ENCODE peak calls at places on chromosomes 3 and 15, in ten cellular contexts. L is A172; F is NCI-H1092; R is fibroblast of the conjunctiva; Q is T-helper 17 cell; G is stimulated activated CD8-positive, alpha-beta memory T cell treated with anti-CD3 and anti-CD28 coated beads, Interleukin-7, amount 100 ng/mL, for 1 hour; T is GM10248; A is type B pancreatic cell; S is foreskin fibroblast; W is ovary. H is an unnamed sample.

GRCh38 chr3:196711838-196712513 is at the start of the genes CEP19 and PIGX:
- DNase-seq in L (peak), S (peak), F (peak), W (peak), Q (peak), A (peak), T (peak), R (peak), G (peak), H (peak)

GRCh38 chr3:45679805-45680204 is 9.4 kb upstream of the SACM1L start:
- DNase-seq in T (no peak), A (no peak), W (no peak), F (no peak), Q (no peak), R (no peak), G (no peak), L (no peak), S (no peak), H (no peak)

GRCh38 chr3:160259589-160259988 is 34.4 kb downstream of the C3orf80 start:
- DNase-seq in L (no peak), R (peak), F (no peak), T (no peak), Q (no peak), G (no peak), A (no peak), S (no peak), W (no peak), H (no peak)

GRCh38 chr15:38401101-38401500 is 52.8 kb upstream of the FAM98B start:
- DNase-seq in R (no peak), T (no peak), Q (no peak), W (no peak), S (no peak), F (no peak), A (no peak), L (no peak), G (no peak), H (no peak)

GRCh38 chr15:90336705-90337141 is 15.4 kb upstream of the ZNF774 start:
- DNase-seq in G (no peak), F (no peak), A (no peak), L (no peak), Q (no peak), T (no peak), W (no peak), S (peak), R (no peak), H (no peak)

GRCh38 chr3:176663819-176664218 is 533.5 kb downstream of the TBL1XR1 start:
- DNase-seq in Q (no peak), R (peak), L (peak), W (no peak), G (no peak), T (no peak), S (peak), A (no peak), F (peak), H (no peak)

GRCh38 chr3:21273256-21273999 is 477.6 kb downstream of the ZNF385D start:
- DNase-seq in F (no peak), A (no peak), S (peak), R (no peak), Q (no peak), T (no peak), L (peak), W (no peak), G (no peak), H (no peak)

GRCh38 chr15:62528505-62528904 is 363.4 kb upstream of the C2CD4B start:
- DNase-seq in A (no peak), G (no peak), W (no peak), S (no peak), T (no peak), F (no peak), L (no peak), Q (no peak), R (no peak), H (no peak)

GRCh38 chr3:104190681-104191080 is 1176.0 kb upstream of the ALCAM start:
- DNase-seq in R (no peak), G (no peak), T (no peak), L (peak), S (no peak), F (no peak), W (no peak), Q (no peak), A (no peak), H (no peak)

GRCh38 chr3:34024447-34025240 is 226.2 kb downstream of the PDCD6IP start:
- DNase-seq in F (no peak), Q (no peak), L (no peak), A (no peak), G (no peak), T (no peak), W (no peak), R (no peak), S (no peak), H (no peak)

GRCh38 chr15:45110256-45110820 is 3.6 kb downstream of the DUOX2 start:
- DNase-seq in A (no peak), R (no peak), W (no peak), G (no peak), T (no peak), L (no peak), S (no peak), Q (no peak), F (no peak), H (no peak)

GRCh38 chr3:399647-400046 is 203.1 kb downstream of the CHL1 start:
- DNase-seq in R (no peak), F (no peak), L (no peak), Q (no peak), S (no peak), G (no peak), A (no peak), W (no peak), T (no peak), H (no peak)

GRCh38 chr15:39188930-39189329 is 391.9 kb upstream of the THBS1 start:
- DNase-seq in W (no peak), R (peak), A (no peak), L (peak), Q (no peak), T (no peak), G (no peak), F (no peak), S (peak), H (no peak)

GRCh38 chr3:66450389-66451022 is 50.3 kb downstream of the LRIG1 start:
- DNase-seq in A (no peak), L (peak), T (no peak), F (no peak), R (peak), G (no peak), S (peak), W (peak), Q (no peak), H (peak)

GRCh38 chr15:101804941-101805340 is 1.6 kb downstream of the OR4F6 start:
- DNase-seq in W (no peak), R (no peak), Q (no peak), S (no peak), A (no peak), L (no peak), G (no peak), F (no peak), T (no peak), H (no peak)

GRCh38 chr3:126116526-126116925 is 32.6 kb upstream of the SLC41A3 start:
- DNase-seq in A (peak), Q (no peak), S (no peak), G (no peak), W (no peak), F (no peak), L (no peak), T (no peak), R (no peak), H (peak)

GRCh38 chr15:95837605-95838004 is 492.9 kb upstream of the NR2F2 start:
- DNase-seq in T (no peak), A (no peak), L (no peak), W (no peak), F (no peak), G (no peak), S (no peak), Q (no peak), R (no peak), H (no peak)

GRCh38 chr3:11167590-11167989 is 13.3 kb downstream of the HRH1 start:
- DNase-seq in R (no peak), W (no peak), G (no peak), T (no peak), L (no peak), Q (no peak), A (no peak), F (no peak), S (no peak), H (no peak)

GRCh38 chr3:138329127-138329983 is at the start of gene NME9:
- DNase-seq in G (peak), T (peak), F (peak), W (peak), Q (peak), S (peak), L (peak), A (peak), R (peak), H (peak)

GRCh38 chr15:85702321-85703230 is 92.1 kb downstream of the KLHL25 start:
- DNase-seq in W (no peak), G (no peak), T (no peak), Q (no peak), R (no peak), S (no peak), A (no peak), F (no peak), L (peak), H (no peak)

GRCh38 chr3:139534992-139535879 is 4.3 kb downstream of the RBP1 start:
- DNase-seq in L (peak), T (no peak), S (no peak), Q (no peak), G (no peak), F (peak), R (peak), W (peak), A (no peak), H (peak)